ENCODE peak calls at places on chromosome 21, in eight cellular contexts. H, K, X, R, E, D, B and W are unnamed samples.

GRCh38 chr21:29121759-29122158 is 8.7 kb upstream of the MAP3K7CL start:
- ATAC-seq in X (no peak), R (peak; percentile 77), B (no peak), E (peak; percentile 26), H (no peak), K (no peak), D (no peak), W (no peak)

GRCh38 chr21:14734191-14734590 is 188.1 kb upstream of the SAMSN1 start:
- ATAC-seq in D (no peak), X (no peak), B (no peak), K (no peak), R (peak; percentile 62), E (peak; percentile 16), H (no peak), W (no peak)

GRCh38 chr21:22374218-22374969 is 1376.2 kb downstream of the NCAM2 start:
- ATAC-seq in K (no peak), X (no peak), R (no peak), H (no peak), D (peak; percentile 86), E (no peak), B (no peak), W (no peak)

GRCh38 chr21:42421018-42421793 is 17.5 kb downstream of the UBASH3A start:
- ATAC-seq in B (no peak), X (no peak), D (no peak), R (no peak), E (no peak), K (no peak), H (no peak), W (no peak)

GRCh38 chr21:42425603-42425985 is 21.9 kb downstream of the UBASH3A start:
- ATAC-seq in B (no peak), H (no peak), E (no peak), D (no peak), X (no peak), K (no peak), R (peak; percentile 39), W (no peak)

GRCh38 chr21:46369520-46370235 is 45.7 kb downstream of the PCNT start:
- ATAC-seq in H (no peak), K (no peak), B (peak; percentile 6), D (no peak), X (no peak), E (no peak), R (peak; percentile 63), W (no peak)

GRCh38 chr21:29219165-29219770 is 79.5 kb upstream of the BACH1 start:
- ATAC-seq in B (peak; percentile 72), R (no peak), D (no peak), K (no peak), H (no peak), X (no peak), E (peak; percentile 63), W (peak; percentile 44)

GRCh38 chr21:41593051-41593783 is 85.3 kb upstream of the TMPRSS2 start:
- ATAC-seq in R (no peak), D (no peak), E (no peak), X (no peak), H (no peak), B (peak; percentile 47), K (no peak), W (no peak)

GRCh38 chr21:20445971-20446370 is 552.2 kb upstream of the NCAM2 start:
- ATAC-seq in K (no peak), X (no peak), E (no peak), B (no peak), D (no peak), R (no peak), H (no peak), W (no peak)

GRCh38 chr21:41765393-41765950 is 1.4 kb downstream of the RIPK4 start:
- ATAC-seq in H (peak; percentile 5), K (no peak), D (no peak), E (no peak), B (no peak), X (no peak), R (no peak), W (no peak)

GRCh38 chr21:18553786-18554185 is 150.2 kb upstream of the TMPRSS15 start:
- ATAC-seq in E (no peak), B (no peak), X (no peak), K (no peak), R (no peak), H (no peak), D (no peak), W (no peak)

GRCh38 chr21:27526451-27526850 is 559.6 kb upstream of the ADAMTS5 start:
- ATAC-seq in H (no peak), K (no peak), B (no peak), E (no peak), D (no peak), R (no peak), X (no peak), W (no peak)

GRCh38 chr21:29558331-29558730 is 259.6 kb downstream of the BACH1 start:
- ATAC-seq in E (no peak), R (no peak), D (no peak), X (no peak), K (no peak), B (no peak), H (no peak), W (no peak)

GRCh38 chr21:25572895-25573310 is 34.4 kb downstream of the MRPL39 start:
- ATAC-seq in H (no peak), X (no peak), D (no peak), R (peak; percentile 48), E (no peak), B (no peak), K (no peak), W (no peak)

GRCh38 chr21:34075760-34076159 is 2.4 kb downstream of the MRPS6 start:
- ATAC-seq in X (no peak), R (no peak), E (no peak), K (no peak), H (no peak), B (no peak), D (no peak), W (no peak)

GRCh38 chr21:34074283-34075098 is 1.1 kb downstream of the MRPS6 start:
- ATAC-seq in B (no peak), H (no peak), R (peak; percentile 15), K (no peak), X (no peak), D (peak; percentile 18), E (peak; percentile 31), W (no peak)

GRCh38 chr21:34073749-34074282 is 438 bp downstream of the MRPS6 start:
- ATAC-seq in R (peak; percentile 40), H (peak; percentile 18), K (peak; percentile 72), X (peak; percentile 73), B (peak; percentile 70), D (peak; percentile 4), E (peak; percentile 30), W (peak; percentile 71)

GRCh38 chr21:34076835-34077234 is 3.5 kb downstream of the MRPS6 start:
- ATAC-seq in B (no peak), E (no peak), H (no peak), D (no peak), R (peak; percentile 8), K (no peak), X (no peak), W (no peak)

DNA sequence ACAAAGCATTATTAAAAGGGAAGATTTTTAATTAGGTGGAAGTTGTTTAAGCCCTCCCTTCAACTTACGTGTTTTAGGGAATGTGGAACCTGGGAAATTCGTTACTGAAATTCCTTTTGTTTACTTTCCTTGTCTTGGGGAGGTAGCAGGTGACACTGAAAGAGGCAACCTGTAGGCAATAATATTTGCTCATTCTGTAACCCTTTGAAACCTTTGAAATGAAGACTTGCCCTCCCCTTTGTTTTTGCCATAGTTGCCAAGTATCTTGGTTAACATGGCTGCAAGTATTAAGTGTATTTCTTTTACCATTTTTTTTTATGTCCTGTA is 1.7 kb downstream of the MRPS6 start:
- ATAC-seq in D (no peak), K (no peak), E (no peak), H (no peak), B (no peak), X (no peak), R (no peak), W (no peak)
- H3K4me3 ChIP-seq in D (peak overlapping the region; percentile 88), K (peak overlapping the region; percentile 82), E (peak overlapping the region; percentile 65), H (peak overlapping the region; percentile 78), B (no peak overlapping the region), X (no peak overlapping the region), R (peak overlapping the region; percentile 91), W (peak overlapping the region; percentile 80)

GRCh38 chr21:38448619-38449186 is 49.6 kb downstream of the ERG start:
- ATAC-seq in B (no peak), H (no peak), K (no peak), E (no peak), R (no peak), X (no peak), D (peak; percentile 98), W (no peak)
- TF ChIP-seq POLR2AphosphoS5 in B (no peak), H (no peak), K (no peak), E (no peak), R (no peak), X (no peak), D (peak; percentile 21), W (no peak)

GRCh38 chr21:44823179-44823654 is 5.4 kb upstream of the SUMO3 start:
- ATAC-seq in X (no peak), B (no peak), H (no peak), D (no peak), K (no peak), E (no peak), R (no peak), W (no peak)
- H3K4me3 ChIP-seq in X (no peak overlapping the region), B (no peak overlapping the region), H (no peak overlapping the region), D (no peak overlapping the region), K (no peak overlapping the region), E (no peak overlapping the region), R (no peak overlapping the region), W (no peak overlapping the region)

GRCh38 chr21:39341249-39341923 is 7.5 kb downstream of the HMGN1 start:
- ATAC-seq in K (no peak), B (no peak), H (no peak), E (peak; percentile 53), X (peak; percentile 14), D (no peak), R (no peak), W (no peak)
- TF ChIP-seq POLR2AphosphoS5 in K (no peak), B (no peak), H (peak; percentile 1), E (peak; percentile 29), X (no peak), D (no peak), R (peak; percentile 68), W (no peak)

GRCh38 chr21:30994917-30995316 is 43.4 kb downstream of the KRTAP19-8 start:
- ATAC-seq in R (no peak), B (no peak), E (no peak), K (no peak), H (no peak), D (peak; percentile 42), X (no peak), W (no peak)
- H3K4me3 ChIP-seq in R (no peak overlapping the region), B (no peak overlapping the region), E (no peak overlapping the region), K (no peak overlapping the region), H (no peak overlapping the region), D (no peak overlapping the region), X (no peak overlapping the region), W (no peak overlapping the region)

GRCh38 chr21:43603641-43604504 is 55.4 kb downstream of the HSF2BP start:
- ATAC-seq in H (no peak), B (peak; percentile 9), D (no peak), E (peak; percentile 49), X (no peak), K (peak; percentile 16), R (no peak), W (no peak)
- TF ChIP-seq POLR2AphosphoS5 in H (no peak), B (no peak), D (no peak), E (no peak), X (no peak), K (no peak), R (no peak), W (no peak)

GRCh38 chr21:44869860-44870747 is 3.4 kb downstream of the PTTG1IP start:
- ATAC-seq in X (peak; percentile 81), R (no peak), D (no peak), K (peak; percentile 74), B (peak; percentile 51), H (peak; percentile 78), E (peak; percentile 52), W (peak; percentile 62)
- H3K4me3 ChIP-seq in X (peak overlapping the region; percentile 84), R (no peak overlapping the region), D (no peak overlapping the region), K (peak overlapping the region; percentile 81), B (no peak overlapping the region), H (peak overlapping the region; percentile 71), E (peak overlapping the region; percentile 13), W (no peak overlapping the region)